ENCODE peak calls at places on chromosomes 2 and 18, in seven cellular contexts. P, E, K, W, R, V and A are unnamed samples.

GRCh38 chr2:8285081-8285480 is 396.8 kb upstream of the ID2 start:
- DNase-seq in K (no peak), P (no peak), R (no peak), W (no peak), E (no peak), V (no peak), A (no peak)

GRCh38 chr2:241344925-241345651 is 11.0 kb upstream of the FARP2 start:
- DNase-seq in K (no peak), P (no peak), V (no peak), R (no peak), E (no peak), W (no peak), A (no peak)

GRCh38 chr2:119463136-119463535 is 31.5 kb downstream of the TMEM37 start:
- DNase-seq in R (no peak), E (no peak), W (no peak), V (no peak), K (no peak), P (no peak), A (no peak)

GRCh38 chr2:50014168-50014567 is 859.9 kb upstream of the FSHR start:
- DNase-seq in K (no peak), E (no peak), R (no peak), P (no peak), W (no peak), V (no peak), A (no peak)

GRCh38 chr18:13463526-13463925 is 245.0 kb downstream of the LDLRAD4 start:
- DNase-seq in P (no peak), E (no peak), W (no peak), R (no peak), K (no peak), V (no peak), A (no peak)

GRCh38 chr18:34880882-34881852 is 160.0 kb upstream of the MAPRE2 start:
- DNase-seq in W (no peak), P (no peak), E (no peak), V (no peak), R (no peak), K (no peak), A (no peak)

GRCh38 chr2:10222-10875 is 36.0 kb downstream of the FAM110C start:
- DNase-seq in V (peak), W (no peak), R (no peak), E (no peak), P (no peak), K (no peak), A (no peak)

GRCh38 chr18:46411862-46412690 is 244.9 kb downstream of the LOXHD1 start:
- DNase-seq in V (peak), W (peak), R (no peak), P (no peak), K (no peak), E (no peak), A (no peak)

GRCh38 chr2:60676950-60677349 is 79.1 kb upstream of the PAPOLG start:
- DNase-seq in W (no peak), P (no peak), E (no peak), K (no peak), R (no peak), V (no peak), A (no peak)